ENCODE peak calls at places on chromosomes 1 and 21, in six cellular contexts. One of them, this sample, is unnamed.

GRCh38 chr1:29197590-29197924 is 15.9 kb upstream of the SRSF4 start:
- DNase-seq in HCT116: peak; percentile 45
- DNase-seq in K562: peak; percentile 44
- DNase-seq in HepG2: peak; percentile 60
- DNase-seq in H1: no peak
- DNase-seq in SK-N-SH: peak; percentile 61
- DNase-seq in this sample: peak; percentile 19

GRCh38 chr1:81758213-81758612 is 42.5 kb upstream of the ADGRL2 start:
- DNase-seq in HCT116: no peak
- DNase-seq in K562: no peak
- DNase-seq in HepG2: no peak
- DNase-seq in H1: no peak
- DNase-seq in SK-N-SH: no peak
- DNase-seq in this sample: peak; percentile 19

GRCh38 chr1:944341-945325 is 14.4 kb downstream of the NOC2L start:
- DNase-seq in HCT116: no peak
- DNase-seq in K562: no peak
- DNase-seq in HepG2: no peak
- DNase-seq in H1: no peak
- DNase-seq in SK-N-SH: peak; percentile 85
- DNase-seq in this sample: no peak

GRCh38 chr1:167345386-167345733 is 124.7 kb downstream of the POU2F1 start:
- DNase-seq in HCT116: no peak
- DNase-seq in K562: no peak
- DNase-seq in HepG2: no peak
- DNase-seq in H1: no peak
- DNase-seq in SK-N-SH: no peak
- DNase-seq in this sample: no peak

GRCh38 chr1:17834561-17835100 is 79.5 kb downstream of the ACTL8 start:
- DNase-seq in HCT116: no peak
- DNase-seq in K562: no peak
- DNase-seq in HepG2: no peak
- DNase-seq in H1: no peak
- DNase-seq in SK-N-SH: peak; percentile 32
- DNase-seq in this sample: no peak

GRCh38 chr1:163427336-163427735 is 105.6 kb downstream of the NUF2 start:
- DNase-seq in HCT116: no peak
- DNase-seq in K562: no peak
- DNase-seq in HepG2: no peak
- DNase-seq in H1: no peak
- DNase-seq in SK-N-SH: no peak
- DNase-seq in this sample: no peak

GRCh38 chr1:185279571-185279970 is 37.5 kb downstream of the IVNS1ABP start:
- DNase-seq in HCT116: no peak
- DNase-seq in K562: no peak
- DNase-seq in HepG2: no peak
- DNase-seq in H1: no peak
- DNase-seq in SK-N-SH: no peak
- DNase-seq in this sample: no peak

GRCh38 chr1:24379733-24380315 is 33.8 kb downstream of the STPG1 start:
- DNase-seq in HCT116: no peak
- DNase-seq in K562: no peak
- DNase-seq in HepG2: no peak
- DNase-seq in H1: no peak
- DNase-seq in SK-N-SH: no peak
- DNase-seq in this sample: no peak

GRCh38 chr1:182240085-182240484 is 151.5 kb downstream of the GLUL start:
- DNase-seq in HCT116: no peak
- DNase-seq in K562: no peak
- DNase-seq in HepG2: no peak
- DNase-seq in H1: no peak
- DNase-seq in SK-N-SH: no peak
- DNase-seq in this sample: no peak

GRCh38 chr1:13829152-13829769 is 129.3 kb downstream of the PRDM2 start:
- DNase-seq in HCT116: peak; percentile 23
- DNase-seq in K562: no peak
- DNase-seq in HepG2: no peak
- DNase-seq in H1: no peak
- DNase-seq in SK-N-SH: peak; percentile 5
- DNase-seq in this sample: no peak

GRCh38 chr1:208228026-208228425 is 16.2 kb downstream of the PLXNA2 start:
- DNase-seq in HCT116: no peak
- DNase-seq in K562: no peak
- DNase-seq in HepG2: no peak
- DNase-seq in H1: no peak
- DNase-seq in SK-N-SH: no peak
- DNase-seq in this sample: no peak

GRCh38 chr21:31075844-31076243 is 37.6 kb upstream of the KRTAP19-8 start:
- DNase-seq in HCT116: no peak
- DNase-seq in K562: no peak
- DNase-seq in HepG2: no peak
- DNase-seq in H1: no peak
- DNase-seq in SK-N-SH: no peak
- DNase-seq in this sample: no peak

GRCh38 chr1:157199421-157199755 is 61.2 kb upstream of the ETV3 start:
- DNase-seq in HCT116: no peak
- DNase-seq in K562: no peak
- DNase-seq in HepG2: no peak
- DNase-seq in H1: no peak
- DNase-seq in SK-N-SH: no peak
- DNase-seq in this sample: no peak

GRCh38 chr1:98119793-98120192 is 199.0 kb upstream of the DPYD start:
- DNase-seq in HCT116: no peak
- DNase-seq in K562: no peak
- DNase-seq in HepG2: no peak
- DNase-seq in H1: no peak
- DNase-seq in SK-N-SH: no peak
- DNase-seq in this sample: peak; percentile 2

GRCh38 chr1:18934205-18935000 is 22.1 kb downstream of the IFFO2 start:
- DNase-seq in HCT116: no peak
- DNase-seq in K562: no peak
- DNase-seq in HepG2: no peak
- DNase-seq in H1: no peak
- DNase-seq in SK-N-SH: no peak
- DNase-seq in this sample: no peak

GRCh38 chr1:116540088-116540487 is 30.7 kb downstream of the CD58 start:
- DNase-seq in HCT116: no peak
- DNase-seq in K562: no peak
- DNase-seq in HepG2: no peak
- DNase-seq in H1: no peak
- DNase-seq in SK-N-SH: no peak
- DNase-seq in this sample: no peak

GRCh38 chr1:43563779-43564616 is 33.3 kb downstream of the PTPRF start:
- DNase-seq in HCT116: no peak
- DNase-seq in K562: no peak
- DNase-seq in HepG2: no peak
- DNase-seq in H1: no peak
- DNase-seq in SK-N-SH: peak; percentile 74
- DNase-seq in this sample: no peak

GRCh38 chr1:9294440-9294773 is 1.7 kb downstream of the SPSB1 start:
- DNase-seq in HCT116: no peak
- DNase-seq in K562: no peak
- DNase-seq in HepG2: peak; percentile 34
- DNase-seq in H1: no peak
- DNase-seq in SK-N-SH: no peak
- DNase-seq in this sample: no peak

DNA sequence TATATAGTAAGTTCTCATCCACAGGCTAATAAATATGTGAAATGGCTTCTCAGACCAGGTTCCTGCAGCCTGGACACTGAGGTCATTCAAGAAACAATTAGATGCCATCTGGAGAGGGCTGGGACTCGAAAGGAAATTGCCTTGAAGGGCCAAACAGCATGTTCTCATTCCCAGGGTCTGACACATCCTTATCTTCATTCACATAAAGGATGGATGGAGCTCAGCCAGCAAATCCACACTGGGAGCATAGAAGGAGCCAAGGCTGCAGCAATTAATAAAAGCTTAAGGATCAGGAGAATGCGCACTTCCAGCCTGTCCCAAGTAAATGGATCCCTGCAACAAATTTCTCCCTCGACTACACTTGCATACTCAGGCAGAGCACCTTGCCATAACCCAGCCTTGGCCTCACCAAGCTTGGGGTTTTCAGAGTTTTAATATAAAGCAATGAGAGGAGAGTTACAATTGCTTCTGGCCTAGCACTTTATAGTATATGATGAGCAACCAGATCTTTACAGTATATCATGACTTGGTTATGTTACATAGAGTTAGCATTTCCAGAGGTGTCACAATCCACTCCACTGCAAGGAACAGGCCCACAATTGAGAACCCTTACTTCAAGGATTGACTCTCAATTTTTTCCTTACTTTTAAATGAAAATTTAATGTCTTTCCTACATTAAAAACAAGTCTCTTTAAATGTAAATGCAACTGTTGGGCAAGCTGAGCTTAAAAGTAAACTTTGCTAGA is 55.9 kb downstream of the BCAR3 start:
- DNase-seq in HCT116: no peak
- DNase-seq in K562: no peak
- DNase-seq in HepG2: no peak
- DNase-seq in H1: no peak
- DNase-seq in SK-N-SH: peak; percentile 48
- DNase-seq in this sample: no peak
- TF ChIP-seq JUND in HCT116: no peak
- TF ChIP-seq JUND in K562: no peak
- TF ChIP-seq JUND in HepG2: no peak
- TF ChIP-seq JUND in H1: no peak
- TF ChIP-seq JUND in SK-N-SH: peak; percentile 88
- TF ChIP-seq JUND in this sample: no peak

DNA sequence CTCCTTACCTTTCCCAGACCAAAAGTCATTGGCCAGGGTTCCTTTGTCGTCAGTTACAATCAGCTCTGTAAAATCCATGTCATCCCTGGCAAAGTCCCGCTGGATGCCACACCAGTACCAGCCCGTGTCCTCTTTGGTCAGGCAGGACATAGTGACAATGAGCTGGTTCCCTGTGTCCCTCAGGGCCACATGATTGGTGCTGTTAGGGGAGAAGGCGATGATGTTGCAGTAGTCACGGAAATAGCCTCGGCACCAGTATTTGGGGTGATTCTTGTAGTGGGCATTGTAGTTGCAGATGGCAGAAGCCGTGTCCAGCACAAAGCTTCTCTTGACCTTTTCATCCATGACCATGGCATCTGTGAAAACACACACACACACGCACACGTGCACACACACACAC is 14.8 kb downstream of the ADORA3 start:
- DNase-seq in HCT116: no peak
- DNase-seq in K562: no peak
- DNase-seq in HepG2: no peak
- DNase-seq in H1: no peak
- DNase-seq in SK-N-SH: no peak
- DNase-seq in this sample: no peak
- TF ChIP-seq JUND in HCT116: no peak
- TF ChIP-seq JUND in K562: no peak
- TF ChIP-seq JUND in HepG2: no peak
- TF ChIP-seq JUND in H1: no peak
- TF ChIP-seq JUND in SK-N-SH: no peak
- TF ChIP-seq JUND in this sample: no peak

DNA sequence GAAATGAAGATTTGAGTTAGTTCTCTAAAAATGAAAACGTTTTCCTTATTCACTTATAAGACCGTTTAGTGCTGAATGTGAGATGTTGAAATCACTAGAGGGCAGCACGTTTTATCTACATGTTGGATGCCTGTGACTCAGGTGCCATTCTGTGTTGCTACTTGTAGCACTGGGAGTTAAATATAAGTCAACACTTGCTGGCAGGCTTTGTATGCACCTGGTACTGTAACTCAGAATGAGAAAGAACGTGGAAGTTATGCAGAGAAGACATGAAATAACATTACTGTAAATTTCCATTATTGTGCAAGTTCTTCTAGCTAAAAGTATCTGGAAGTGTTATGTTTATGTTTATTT is 45.9 kb downstream of the MIGA1 start:
- DNase-seq in HCT116: peak; percentile 38
- DNase-seq in K562: no peak
- DNase-seq in HepG2: peak; percentile 44
- DNase-seq in H1: no peak
- DNase-seq in SK-N-SH: no peak
- DNase-seq in this sample: peak; percentile 67
- TF ChIP-seq JUND in HCT116: no peak
- TF ChIP-seq JUND in K562: no peak
- TF ChIP-seq JUND in HepG2: no peak
- TF ChIP-seq JUND in H1: no peak
- TF ChIP-seq JUND in SK-N-SH: no peak
- TF ChIP-seq JUND in this sample: no peak

DNA sequence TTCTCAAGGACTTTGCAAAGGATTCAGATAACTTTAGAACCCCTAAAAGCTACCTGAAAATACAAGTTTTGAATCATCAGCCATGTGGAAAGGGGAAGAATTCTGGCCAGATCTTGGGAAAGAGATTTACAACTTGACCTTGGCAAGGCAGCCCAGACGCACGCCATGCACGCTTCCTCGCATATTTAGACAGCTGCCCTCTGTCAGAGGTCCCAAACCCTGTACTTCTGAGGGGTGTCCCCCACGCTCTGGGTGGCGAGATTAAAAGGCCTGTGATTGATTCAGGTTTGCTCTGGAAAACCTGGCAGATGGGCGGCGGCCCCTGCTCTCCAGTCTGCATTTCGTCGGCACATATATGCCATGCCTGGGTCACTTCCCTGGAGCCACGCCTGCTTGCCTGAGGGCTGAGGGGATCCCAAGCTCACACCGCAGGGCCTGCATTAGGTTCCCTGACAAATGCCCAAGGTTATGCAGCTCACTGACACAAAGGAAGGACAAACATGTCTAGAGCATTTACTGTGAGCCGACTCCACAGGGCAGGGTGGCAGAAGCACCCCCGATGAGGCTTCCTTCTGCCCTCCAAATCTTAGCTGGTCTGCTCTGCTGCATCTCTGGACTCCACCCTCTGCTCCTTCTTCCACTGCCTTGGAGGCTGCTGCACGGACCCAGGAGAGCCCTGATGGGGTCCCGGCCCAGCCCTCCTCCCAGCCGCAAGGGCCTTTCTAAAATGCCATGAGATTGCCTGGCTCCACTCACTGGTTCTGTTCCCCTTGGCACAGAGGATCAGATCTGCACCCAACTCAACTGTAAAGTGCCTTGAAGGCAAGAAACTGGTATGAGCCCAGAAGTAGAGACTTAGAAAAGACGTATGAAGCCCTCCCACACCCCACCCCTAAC is 103.9 kb downstream of the BCAR3 start:
- DNase-seq in HCT116: no peak
- DNase-seq in K562: no peak
- DNase-seq in HepG2: no peak
- DNase-seq in H1: no peak
- DNase-seq in SK-N-SH: no peak
- DNase-seq in this sample: no peak
- TF ChIP-seq JUND in HCT116: no peak
- TF ChIP-seq JUND in K562: no peak
- TF ChIP-seq JUND in HepG2: no peak
- TF ChIP-seq JUND in H1: no peak
- TF ChIP-seq JUND in SK-N-SH: no peak
- TF ChIP-seq JUND in this sample: no peak

This sample was measured in T47D.